ENCODE peak calls at places on chromosomes 1 and 21, in six cellular contexts. I, Y, C, S, X and D are unnamed samples.

GRCh38 chr1:196440711-196441110 is 167.5 kb downstream of the KCNT2 start:
- DNase-seq in X (no peak), S (no peak), C (no peak), Y (no peak), I (no peak), D (no peak)

GRCh38 chr21:41431788-41432548 is 5.9 kb downstream of the MX1 start:
- DNase-seq in X (no peak), Y (no peak), C (no peak), S (no peak), I (no peak), D (no peak)

GRCh38 chr1:27522860-27523665 is 33.1 kb upstream of the WASF2 start:
- DNase-seq in Y (peak), C (no peak), X (no peak), S (no peak), I (no peak), D (peak)

GRCh38 chr1:112460672-112461071 is 48.1 kb upstream of the WNT2B start:
- DNase-seq in C (peak), I (no peak), Y (no peak), X (no peak), S (no peak), D (no peak)

GRCh38 chr1:244280221-244280620 is 171.5 kb downstream of the ADSS2 start:
- DNase-seq in S (no peak), C (no peak), I (no peak), X (no peak), Y (peak), D (peak)

GRCh38 chr21:43208561-43209332 is 39.9 kb downstream of the CRYAA start:
- DNase-seq in X (no peak), S (peak), Y (no peak), I (no peak), C (no peak), D (no peak)

GRCh38 chr1:925532-926421 is 2.1 kb downstream of the SAMD11 start:
- DNase-seq in X (no peak), C (no peak), I (no peak), S (no peak), Y (peak), D (peak)

GRCh38 chr21:34822957-34823356 is 154.2 kb downstream of the CLIC6 start:
- DNase-seq in X (no peak), S (no peak), Y (no peak), C (no peak), I (no peak), D (peak)

GRCh38 chr1:119768778-119769177 is at the start of gene HMGCS2:
- DNase-seq in Y (no peak), X (no peak), I (peak), C (no peak), S (no peak), D (no peak)

GRCh38 chr1:62688687-62689085 is 500 bp upstream of the DOCK7 start:
- DNase-seq in I (no peak), C (no peak), Y (no peak), X (no peak), S (no peak), D (peak)

GRCh38 chr1:21623411-21623961 is 45.7 kb downstream of the RAP1GAP start:
- DNase-seq in C (no peak), I (peak), S (no peak), Y (no peak), X (no peak), D (no peak)

GRCh38 chr1:2297246-2298011 is 69.3 kb downstream of the SKI start:
- DNase-seq in Y (no peak), I (no peak), C (no peak), X (no peak), S (no peak), D (no peak)

GRCh38 chr1:162502928-162503327 is 5.3 kb downstream of the UHMK1 start:
- DNase-seq in Y (no peak), S (no peak), X (no peak), C (no peak), I (no peak), D (no peak)

GRCh38 chr1:149926296-149926695 is 1.3 kb downstream of the SF3B4 start:
- DNase-seq in Y (no peak), X (no peak), C (no peak), S (no peak), I (no peak), D (no peak)

GRCh38 chr1:9456833-9457232 is 82.4 kb upstream of the SLC25A33 start:
- DNase-seq in C (no peak), X (no peak), I (no peak), S (no peak), Y (no peak), D (no peak)

GRCh38 chr1:29643281-29643680 is 407.0 kb downstream of the PTPRU start:
- DNase-seq in X (no peak), S (no peak), Y (no peak), I (no peak), C (no peak), D (no peak)

GRCh38 chr21:38499296-38499695 is 1.0 kb upstream of the ERG start:
- DNase-seq in C (no peak), Y (no peak), I (no peak), S (no peak), X (no peak), D (peak)